ENCODE peak calls at places on chromosome 4, in four cellular contexts. V, K, X and Z are unnamed samples. For H3K36me3, the result is how much of the 10 kb centered on the place peaks cover.

GRCh38 chr4:158958489-158959270 is 144.2 kb upstream of the RAPGEF2 start:
- DNase-seq in V (no peak), K (no peak), X (no peak), Z (no peak)

GRCh38 chr4:72496119-72496518 is 72.9 kb downstream of the ADAMTS3 start:
- DNase-seq in X (no peak), V (no peak), K (no peak), Z (no peak)

GRCh38 chr4:71241467-71242401 is 97.1 kb upstream of the SLC4A4 start:
- DNase-seq in V (no peak), K (no peak), X (no peak), Z (no peak)

GRCh38 chr4:123671633-123672404 is 275.2 kb downstream of the SPRY1 start:
- DNase-seq in K (no peak), V (no peak), X (no peak), Z (no peak)

GRCh38 chr4:16684083-16684482 is 214.4 kb downstream of the LDB2 start:
- DNase-seq in X (no peak), V (no peak), K (no peak), Z (no peak)

GRCh38 chr4:173171098-173171497 is 2.5 kb downstream of the GALNT7 start:
- DNase-seq in X (no peak), K (no peak), V (no peak), Z (peak)

GRCh38 chr4:155675709-155676429 is 9.2 kb downstream of the GUCY1A1 start:
- DNase-seq in K (no peak), X (no peak), V (no peak), Z (peak)

GRCh38 chr4:135670548-135670947 is 1469.0 kb upstream of the PABPC4L start:
- DNase-seq in K (no peak), X (no peak), V (no peak), Z (no peak)

GRCh38 chr4:143411527-143412480 is 75.1 kb downstream of the GAB1 start:
- DNase-seq in K (no peak), V (no peak), X (no peak), Z (no peak)

GRCh38 chr4:16859031-16859430 is 39.4 kb downstream of the LDB2 start:
- DNase-seq in X (no peak), V (no peak), K (no peak), Z (no peak)

GRCh38 chr4:86453044-86453501 is 93.2 kb upstream of the MAPK10 start:
- DNase-seq in X (no peak), K (no peak), V (no peak), Z (no peak)
- H3K4me3 ChIP-seq in X (no peak), K (no peak), V (peak), Z (no peak)

GRCh38 chr4:108635070-108635655 is 14.8 kb downstream of the RPL34 start:
- DNase-seq in X (no peak), V (no peak), K (no peak), Z (no peak)
- H3K36me3 ChIP-seq in X (half or more), V (under half), K (under half), Z (under half)

DNA sequence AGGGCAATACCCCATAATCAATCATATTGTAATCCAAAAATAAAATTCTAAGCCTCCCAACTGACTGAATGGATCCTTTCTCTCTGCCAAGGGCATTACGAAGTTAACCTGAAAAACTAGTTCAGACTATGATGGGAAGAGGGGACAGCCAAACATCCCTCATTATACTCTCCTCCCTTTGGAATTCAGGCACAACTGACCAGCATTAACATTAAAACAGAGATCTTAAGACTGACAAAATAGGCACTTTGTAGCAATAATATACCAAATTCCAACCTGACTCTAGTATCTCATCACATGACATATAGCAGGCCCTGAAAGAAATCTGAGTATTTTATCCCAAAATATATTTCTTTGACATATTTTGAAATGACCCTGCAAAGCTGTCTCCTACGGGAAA is 55.0 kb upstream of the SPP1 start:
- DNase-seq in V (no peak), X (peak), K (no peak), Z (no peak)
- H3K4me3 ChIP-seq in V (no peak), X (no peak), K (no peak), Z (no peak)

DNA sequence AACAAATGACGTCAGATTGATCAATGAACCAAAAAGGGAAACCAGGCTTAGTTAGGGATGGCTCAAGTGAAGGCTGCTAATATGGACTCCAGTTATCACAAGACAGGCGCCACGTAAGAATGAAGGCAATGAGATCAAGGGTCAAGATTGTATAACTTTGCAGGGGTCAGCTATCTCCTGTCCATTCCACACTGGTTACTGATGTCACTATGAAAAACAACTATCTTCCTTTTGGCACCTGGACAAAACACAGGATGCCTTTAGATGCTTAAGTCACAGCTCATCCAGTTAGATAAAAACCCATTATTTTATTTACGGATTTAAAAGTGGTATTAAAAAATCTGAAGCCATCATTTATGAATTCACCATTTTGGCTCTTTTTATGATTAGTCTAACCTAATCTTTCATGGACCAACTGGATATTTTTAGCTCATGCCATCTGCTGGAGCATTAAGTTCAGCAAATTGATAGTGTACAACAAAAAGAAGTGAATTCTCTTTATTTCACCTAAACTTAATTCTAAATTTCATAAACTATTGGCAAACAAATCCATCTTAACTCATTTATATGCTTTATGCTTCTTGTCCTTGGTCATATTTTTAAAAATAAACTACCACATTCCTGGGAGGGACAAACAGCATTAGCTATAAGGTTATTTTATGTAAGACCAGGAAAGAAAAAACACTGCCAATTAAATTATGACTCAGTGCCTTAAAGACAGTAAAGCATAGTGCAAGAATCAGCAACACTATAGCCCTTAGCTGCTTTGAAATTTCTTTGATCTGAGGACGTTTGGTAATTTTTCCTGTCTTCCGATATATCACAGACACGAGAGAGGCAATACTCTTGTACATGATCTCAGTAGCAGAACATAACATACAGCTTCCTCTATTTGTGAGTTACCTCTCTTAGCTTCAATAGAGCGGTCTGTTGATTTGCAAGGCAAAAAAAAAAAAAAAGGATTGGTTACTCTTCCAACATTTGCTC is 27.0 kb downstream of the DHX15 start:
- DNase-seq in X (no peak), V (no peak), K (no peak), Z (peak)
- H3K36me3 ChIP-seq in X (half or more), V (under half), K (under half), Z (under half)

DNA sequence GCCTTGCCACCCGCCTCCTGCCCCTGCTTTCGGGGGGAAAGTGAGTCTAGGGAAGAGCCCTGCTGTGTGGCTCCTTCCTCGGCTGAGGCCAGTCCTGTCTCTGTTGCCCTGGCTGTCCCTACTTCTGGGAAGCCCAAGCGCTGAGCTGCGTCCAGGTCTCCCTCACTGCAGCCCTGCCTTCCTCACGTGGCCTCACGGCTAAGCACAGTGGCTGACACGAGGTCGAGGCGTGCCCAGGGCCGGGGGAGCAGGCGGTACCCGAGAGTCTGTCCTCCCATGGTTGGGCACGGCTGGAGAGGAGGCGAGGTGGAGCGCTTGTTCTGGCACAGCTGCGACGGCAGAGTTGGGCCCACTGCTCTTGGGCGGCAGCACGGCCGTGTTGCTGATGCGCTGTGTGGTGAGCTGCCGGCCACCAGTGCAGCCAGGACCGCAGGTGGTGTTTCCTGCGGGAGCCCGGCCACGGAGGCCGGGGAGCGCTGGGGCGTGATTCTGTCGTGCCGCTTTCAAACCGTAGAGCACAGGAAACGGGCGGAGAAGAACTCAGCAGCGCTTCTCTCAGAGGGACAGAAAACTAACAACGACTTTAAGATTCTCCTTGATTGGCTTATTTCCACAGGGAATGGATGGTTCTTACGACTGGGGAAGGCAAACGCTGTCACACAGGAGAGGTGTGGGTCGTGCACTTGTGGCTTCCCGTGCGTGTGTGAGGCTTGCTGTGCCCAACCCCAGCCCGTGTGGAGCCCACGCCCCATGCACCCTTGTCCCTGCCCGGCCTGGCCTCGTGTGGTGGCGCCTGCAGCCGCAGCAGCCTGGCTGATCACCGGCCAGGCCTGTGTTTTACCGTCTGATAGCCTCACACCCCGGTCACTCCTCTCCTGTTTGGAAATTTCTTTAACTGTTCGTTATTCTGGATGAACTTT is 21.4 kb downstream of the MAEA start:
- DNase-seq in V (no peak), K (no peak), X (no peak), Z (no peak)
- H3K4me3 ChIP-seq in V (no peak), K (no peak), X (no peak), Z (no peak)

DNA sequence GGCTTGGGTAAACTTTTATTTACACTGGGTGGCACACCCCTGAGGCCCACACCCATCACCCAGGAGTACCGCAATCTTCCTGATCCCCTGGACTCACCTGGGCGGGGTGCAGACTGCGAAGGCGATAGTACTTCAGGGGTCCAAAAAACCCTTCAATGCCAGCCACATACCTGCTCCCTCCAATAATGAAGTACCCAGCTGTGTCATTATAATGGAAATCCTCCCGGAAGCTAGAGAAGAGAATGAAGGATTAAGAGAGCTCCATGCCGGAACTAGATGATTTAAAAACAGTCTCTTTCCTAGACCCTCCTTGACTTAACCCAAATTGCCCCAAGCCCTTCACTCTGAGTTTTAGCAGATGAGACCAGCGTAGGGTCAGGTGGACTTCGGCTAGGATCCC is 40.9 kb downstream of the SEL1L3 start:
- DNase-seq in K (no peak), X (no peak), V (no peak), Z (no peak)
- H3K36me3 ChIP-seq in K (under half), X (under half), V (under half), Z (under half)

DNA sequence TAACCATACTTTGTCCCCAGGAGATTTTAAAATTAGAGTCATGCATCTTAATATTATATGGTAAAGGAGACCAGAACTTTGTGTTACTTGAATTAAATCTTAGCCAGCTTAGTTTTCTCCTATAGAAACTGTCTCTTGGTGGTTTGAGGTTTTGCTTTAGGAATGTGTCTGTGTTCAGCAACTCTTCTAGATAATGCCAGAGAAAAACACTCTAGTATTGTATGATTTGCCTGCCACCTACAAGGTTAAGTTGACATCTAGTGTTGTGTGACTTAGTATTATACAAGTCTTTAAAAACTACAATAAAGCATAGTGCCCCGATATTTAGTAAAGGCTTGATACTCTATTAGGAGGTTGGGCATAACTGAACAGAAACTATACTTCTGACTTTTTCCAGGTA is 2.1 kb downstream of the UGT8 start:
- DNase-seq in X (no peak), V (no peak), K (no peak), Z (peak)
- H3K4me3 ChIP-seq in X (no peak), V (no peak), K (no peak), Z (no peak)

GRCh38 chr4:956531-957230 is 16.7 kb downstream of the DGKQ start:
- DNase-seq in V (no peak), X (no peak), K (no peak), Z (no peak)

GRCh38 chr4:953574-953915 is 19.8 kb downstream of the DGKQ start:
- DNase-seq in V (no peak), X (no peak), K (peak), Z (no peak)

GRCh38 chr4:955931-956381 is 17.4 kb downstream of the DGKQ start:
- DNase-seq in V (no peak), X (no peak), K (peak), Z (no peak)

GRCh38 chr4:954211-955020 is 19.0 kb downstream of the DGKQ start:
- DNase-seq in X (no peak), V (no peak), K (no peak), Z (no peak)

GRCh38 chr4:955161-955921 is 18.0 kb downstream of the DGKQ start:
- DNase-seq in X (no peak), K (peak), V (no peak), Z (no peak)
- H3K36me3 ChIP-seq in X (under half), K (under half), V (under half), Z (under half)

DNA sequence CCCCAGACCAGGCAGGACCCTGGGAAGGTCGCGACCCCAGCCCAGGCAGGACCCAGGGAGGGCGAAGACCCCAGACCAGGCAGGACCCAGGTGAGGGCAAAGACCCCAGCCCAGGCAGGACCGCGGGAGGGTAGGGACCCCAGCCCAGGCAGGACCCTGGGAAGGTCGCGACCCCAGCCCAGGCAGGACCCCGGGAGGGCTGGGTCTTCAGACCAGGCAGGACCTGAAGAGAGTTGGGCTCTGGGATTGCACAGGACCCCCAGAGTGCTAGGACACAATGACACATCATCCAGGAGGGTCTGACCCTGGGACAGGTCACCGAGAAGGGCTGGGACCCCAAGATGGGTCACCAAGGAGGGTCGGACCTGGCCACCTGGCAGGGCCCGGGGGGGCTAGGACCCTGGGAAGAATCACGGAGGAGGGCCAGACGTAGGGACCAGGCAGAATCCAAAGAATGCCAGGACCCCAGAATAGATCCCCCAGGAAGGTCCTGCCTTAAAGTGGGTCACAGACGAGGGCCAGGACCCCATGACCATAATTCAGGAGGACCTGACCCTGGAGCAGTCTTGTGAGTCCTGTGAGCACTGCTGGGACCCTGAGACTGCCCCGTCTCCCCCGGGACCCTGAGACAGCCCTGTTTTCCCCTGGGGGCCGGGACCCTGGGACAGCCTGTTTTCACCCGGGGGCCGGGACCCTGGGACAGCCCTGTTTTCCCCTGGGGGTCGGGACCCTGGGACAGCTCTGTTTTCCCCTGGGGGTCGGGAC is 1.4 kb downstream of the PCGF3 start:
- DNase-seq in K (no peak), X (no peak), V (no peak), Z (no peak)
- H3K4me3 ChIP-seq in K (no peak), X (peak), V (no peak), Z (no peak)